ENCODE peak calls at places on chromosomes 3 and 15, in nine cellular contexts. K, Z, Q, F, B, X, D, H and P are unnamed samples.

GRCh38 chr3:184737063-184737462 is 25.2 kb upstream of the MAGEF1 start:
- DNase-seq in K (no peak), Z (no peak), Q (no peak), F (peak), B (no peak), X (no peak), D (no peak), H (no peak), P (no peak)

GRCh38 chr15:96267463-96267862 is 63.0 kb upstream of the NR2F2 start:
- DNase-seq in K (no peak), Z (no peak), Q (no peak), F (no peak), B (no peak), X (no peak), D (no peak), H (no peak), P (no peak)

GRCh38 chr15:79948095-79948695 is 22.8 kb downstream of the BCL2A1 start:
- DNase-seq in K (no peak), Z (no peak), Q (no peak), F (no peak), B (no peak), X (no peak), D (no peak), H (no peak), P (no peak)

GRCh38 chr3:152818027-152818426 is 16.9 kb upstream of the P2RY1 start:
- DNase-seq in K (no peak), Z (no peak), Q (no peak), F (no peak), B (no peak), X (no peak), D (no peak), H (no peak), P (no peak)

GRCh38 chr3:17258823-17259436 is 374.2 kb downstream of the PLCL2 start:
- DNase-seq in K (peak), Z (no peak), Q (no peak), F (no peak), B (peak), X (no peak), D (no peak), H (no peak), P (peak)

GRCh38 chr15:82040862-82041261 is 5.0 kb downstream of the MEX3B start:
- DNase-seq in K (no peak), Z (no peak), Q (peak), F (no peak), B (no peak), X (no peak), D (peak), H (no peak), P (no peak)

GRCh38 chr15:29934251-29934650 is 112.0 kb upstream of the TJP1 start:
- DNase-seq in K (peak), Z (no peak), Q (no peak), F (no peak), B (peak), X (no peak), D (no peak), H (no peak), P (peak)

GRCh38 chr3:24343084-24343783 is 151.4 kb downstream of the THRB start:
- DNase-seq in K (peak), Z (no peak), Q (no peak), F (no peak), B (peak), X (no peak), D (no peak), H (no peak), P (peak)

GRCh38 chr3:48957006-48957705 is 32.9 kb upstream of the P4HTM start:
- DNase-seq in K (no peak), Z (no peak), Q (no peak), F (no peak), B (no peak), X (no peak), D (no peak), H (no peak), P (no peak)

GRCh38 chr3:101778385-101779046 is 495 bp upstream of the NXPE3 start:
- DNase-seq in K (no peak), Z (no peak), Q (no peak), F (no peak), B (no peak), X (no peak), D (no peak), H (no peak), P (no peak)

GRCh38 chr3:128489860-128490649 is 2.9 kb downstream of the GATA2 start:
- DNase-seq in K (peak), Z (no peak), Q (peak), F (no peak), B (peak), X (no peak), D (no peak), H (no peak), P (peak)

GRCh38 chr3:18061737-18062136 is 319.3 kb upstream of the TBC1D5 start:
- DNase-seq in K (peak), Z (no peak), Q (no peak), F (no peak), B (no peak), X (no peak), D (no peak), H (no peak), P (no peak)

GRCh38 chr3:107238787-107239186 is 138.5 kb upstream of the CCDC54 start:
- DNase-seq in K (no peak), Z (no peak), Q (no peak), F (no peak), B (no peak), X (no peak), D (no peak), H (no peak), P (no peak)

GRCh38 chr3:177521305-177521704 is 324.0 kb upstream of the TBL1XR1 start:
- DNase-seq in K (peak), Z (no peak), Q (peak), F (peak), B (no peak), X (no peak), D (no peak), H (no peak), P (no peak)

GRCh38 chr3:71641669-71642068 is 58.1 kb upstream of the FOXP1 start:
- DNase-seq in K (peak), Z (no peak), Q (no peak), F (no peak), B (no peak), X (no peak), D (no peak), H (no peak), P (no peak)

GRCh38 chr3:165839296-165840076 is 2.3 kb upstream of the BCHE start:
- DNase-seq in K (no peak), Z (no peak), Q (no peak), F (no peak), B (no peak), X (no peak), D (no peak), H (no peak), P (peak)

GRCh38 chr3:14378415-14378814 is 24.0 kb upstream of the SLC6A6 start:
- DNase-seq in K (no peak), Z (no peak), Q (no peak), F (no peak), B (peak), X (no peak), D (no peak), H (peak), P (peak)

GRCh38 chr3:71578045-71578730 is 5.3 kb downstream of the FOXP1 start:
- DNase-seq in K (peak), Z (no peak), Q (no peak), F (no peak), B (no peak), X (no peak), D (no peak), H (no peak), P (peak)